ENCODE peak calls at places on chromosome 14, in six cellular contexts. W, H, S, C, L and Y are unnamed samples.

GRCh38 chr14:61281186-61281676 is at the start of gene TMEM30B:
- DNase-seq in W (no peak), H (no peak), S (no peak), C (no peak), L (no peak), Y (no peak)

GRCh38 chr14:22980672-22981089 is 1.7 kb downstream of the AJUBA start:
- DNase-seq in W (peak; percentile 34), H (peak; percentile 61), S (no peak), C (no peak), L (no peak), Y (peak; percentile 38)

GRCh38 chr14:24911324-24912095 is 138.4 kb downstream of the STXBP6 start:
- DNase-seq in W (peak; percentile 83), H (no peak), S (no peak), C (no peak), L (no peak), Y (peak; percentile 82)

GRCh38 chr14:100449225-100449987 is 126.3 kb downstream of the SLC25A47 start:
- DNase-seq in W (no peak), H (no peak), S (no peak), C (no peak), L (no peak), Y (no peak)

GRCh38 chr14:68464716-68465115 is 328.2 kb downstream of the ZFP36L1 start:
- DNase-seq in W (peak; percentile 85), H (no peak), S (no peak), C (no peak), L (no peak), Y (peak; percentile 58)

GRCh38 chr14:38120109-38120508 is 87.6 kb upstream of the SSTR1 start:
- DNase-seq in W (no peak), H (no peak), S (no peak), C (no peak), L (no peak), Y (no peak)

GRCh38 chr14:31090872-31091764 is 64.9 kb upstream of the STRN3 start:
- DNase-seq in W (peak; percentile 97), H (peak; percentile 21), S (no peak), C (no peak), L (no peak), Y (peak; percentile 90)

GRCh38 chr14:33282811-33283210 is 344.1 kb downstream of the NPAS3 start:
- DNase-seq in W (peak; percentile 43), H (no peak), S (no peak), C (no peak), L (no peak), Y (no peak)

GRCh38 chr14:75046899-75047298 is 4.4 kb downstream of the MLH3 start:
- DNase-seq in W (peak; percentile 33), H (no peak), S (no peak), C (no peak), L (no peak), Y (peak; percentile 48)

GRCh38 chr14:95659986-95660385 is 26.2 kb upstream of the TCL1B start:
- DNase-seq in W (no peak), H (no peak), S (no peak), C (peak; percentile 13), L (no peak), Y (no peak)

GRCh38 chr14:88879016-88879415 is 54.6 kb downstream of the TTC8 start:
- DNase-seq in W (peak; percentile 97), H (no peak), S (no peak), C (no peak), L (no peak), Y (peak; percentile 91)

GRCh38 chr14:72120315-72120714 is 188.1 kb downstream of the RGS6 start:
- DNase-seq in W (peak; percentile 0), H (no peak), S (no peak), C (no peak), L (no peak), Y (no peak)

GRCh38 chr14:50001999-50002925 is 109.4 kb downstream of the ARF6 start:
- DNase-seq in W (no peak), H (no peak), S (peak; percentile 54), C (no peak), L (no peak), Y (no peak)

GRCh38 chr14:97655169-97655948 is 858.2 kb downstream of the VRK1 start:
- DNase-seq in W (no peak), H (no peak), S (no peak), C (no peak), L (no peak), Y (no peak)

GRCh38 chr14:68421116-68421515 is 371.8 kb downstream of the ZFP36L1 start:
- DNase-seq in W (no peak), H (no peak), S (no peak), C (no peak), L (no peak), Y (no peak)

GRCh38 chr14:100677152-100677924 is 49.4 kb upstream of the DLK1 start:
- DNase-seq in W (no peak), H (peak; percentile 53), S (no peak), C (no peak), L (no peak), Y (peak; percentile 39)

GRCh38 chr14:35240233-35240632 is 51.9 kb upstream of the PSMA6 start:
- DNase-seq in W (no peak), H (no peak), S (no peak), C (no peak), L (no peak), Y (no peak)

GRCh38 chr14:75689012-75689411 is 28.0 kb downstream of the TTLL5 start:
- DNase-seq in W (peak; percentile 72), H (peak; percentile 31), S (no peak), C (no peak), L (no peak), Y (peak; percentile 8)

GRCh38 chr14:56333361-56334279 is 215.4 kb downstream of the PELI2 start:
- DNase-seq in W (peak; percentile 87), H (no peak), S (no peak), C (no peak), L (no peak), Y (peak; percentile 63)

GRCh38 chr14:23442721-23443356 is 7.4 kb upstream of the MYH7 start:
- DNase-seq in W (no peak), H (no peak), S (no peak), C (no peak), L (no peak), Y (no peak)

GRCh38 chr14:24382103-24382377 is 14.1 kb downstream of the NFATC4 start:
- DNase-seq in W (no peak), H (no peak), S (no peak), C (no peak), L (no peak), Y (no peak)